ENCODE peak calls at places on chromosomes 1 and 21, in nine cellular contexts. V is M059J; P is T follicular helper cell; X is colonic mucosa; I is amniotic epithelial cell; N is activated CD4-positive, alpha-beta T cell treated with anti-CD3 and anti-CD28 coated beads for 48 hours; E is heart right ventricle; O is T-cell; C is IMR-90. G is an unnamed sample.

GRCh38 chr1:150302338-150302737 is 8.7 kb downstream of the MRPS21 start:
- DNase-seq in V (no peak), P (no peak), X (no peak), I (no peak), N (no peak), E (no peak), O (no peak), C (no peak), G (no peak)

GRCh38 chr21:34362670-34363069 is 1.1 kb upstream of the KCNE2 start:
- DNase-seq in V (no peak), P (no peak), X (no peak), I (no peak), N (no peak), E (no peak), O (no peak), C (no peak), G (no peak)

GRCh38 chr1:160061376-160062100 is 8.4 kb downstream of the KCNJ10 start:
- DNase-seq in V (peak), P (no peak), X (no peak), I (no peak), N (no peak), E (no peak), O (no peak), C (no peak), G (no peak)

GRCh38 chr1:245489838-245490237 is 335.1 kb downstream of the KIF26B start:
- DNase-seq in V (no peak), P (no peak), X (no peak), I (no peak), N (no peak), E (no peak), O (no peak), C (no peak), G (no peak)

GRCh38 chr1:46043491-46044017 is 88.9 kb downstream of the PIK3R3 start:
- DNase-seq in V (no peak), P (no peak), X (no peak), I (no peak), N (no peak), E (no peak), O (no peak), C (no peak), G (no peak)

GRCh38 chr21:16085436-16085835 is 355.7 kb downstream of the USP25 start:
- DNase-seq in V (peak), P (no peak), X (no peak), I (no peak), N (no peak), E (no peak), O (no peak), C (peak), G (no peak)

GRCh38 chr21:42471206-42471605 is 24.8 kb downstream of the RSPH1 start:
- DNase-seq in V (no peak), P (no peak), X (no peak), I (no peak), N (no peak), E (no peak), O (no peak), C (no peak), G (no peak)

GRCh38 chr1:182598296-182598695 is 5.9 kb downstream of the RGS16 start:
- DNase-seq in V (no peak), P (no peak), X (no peak), I (no peak), N (no peak), E (no peak), O (no peak), C (no peak), G (no peak)

GRCh38 chr1:85992756-85993155 is 163.8 kb downstream of the COL24A1 start:
- DNase-seq in V (peak), P (no peak), X (no peak), I (peak), N (no peak), E (no peak), O (no peak), C (peak), G (no peak)

GRCh38 chr21:41432567-41433460 is 6.8 kb downstream of the MX1 start:
- DNase-seq in V (no peak), P (no peak), X (no peak), I (no peak), N (no peak), E (no peak), O (no peak), C (no peak), G (no peak)

GRCh38 chr1:201538618-201539551 is at the start of gene NAV1:
- DNase-seq in V (peak), P (no peak), X (peak), I (peak), N (peak), E (peak), O (no peak), C (peak), G (peak)

GRCh38 chr1:12678350-12678749 is 34.5 kb downstream of the AADACL4 start:
- DNase-seq in V (no peak), P (no peak), X (no peak), I (no peak), N (no peak), E (no peak), O (no peak), C (no peak), G (no peak)

G was measured in NCI-H226.